ENCODE peak calls at places on chromosome 20, in seven cellular contexts. One of them, this sample, is unnamed.

GRCh38 chr20:36569847-36570429 is 3.5 kb upstream of the TGIF2 start:
- DNase-seq in NCI-H187 treated with DMSO at 0.1 percent for 48 hours: no peak
- DNase-seq in AG09309: no peak
- DNase-seq in uterus: no peak
- DNase-seq in T-helper 2 cell: no peak
- DNase-seq in T-cell: no peak
- DNase-seq in naive B cell: no peak
- DNase-seq in this sample: peak; percentile 46

GRCh38 chr20:63625771-63626423 is 1.0 kb downstream of the GMEB2 start:
- DNase-seq in naive B cell: peak; percentile 37
- DNase-seq in T-cell: no peak
- DNase-seq in AG09309: no peak
- DNase-seq in T-helper 2 cell: peak; percentile 54
- DNase-seq in uterus: no peak
- DNase-seq in NCI-H187 treated with DMSO at 0.1 percent for 48 hours: no peak
- DNase-seq in this sample: peak; percentile 35

GRCh38 chr20:9280654-9281053 is 211.8 kb downstream of the PLCB4 start:
- DNase-seq in T-helper 2 cell: no peak
- DNase-seq in NCI-H187 treated with DMSO at 0.1 percent for 48 hours: no peak
- DNase-seq in uterus: no peak
- DNase-seq in naive B cell: no peak
- DNase-seq in AG09309: peak; percentile 40
- DNase-seq in T-cell: no peak
- DNase-seq in this sample: no peak

GRCh38 chr20:36613974-36614373 is 8.4 kb downstream of the RAB5IF start:
- DNase-seq in T-helper 2 cell: no peak
- DNase-seq in NCI-H187 treated with DMSO at 0.1 percent for 48 hours: no peak
- DNase-seq in naive B cell: no peak
- DNase-seq in AG09309: no peak
- DNase-seq in uterus: no peak
- DNase-seq in T-cell: no peak
- DNase-seq in this sample: no peak

GRCh38 chr20:44600301-44600700 is 17.9 kb downstream of the PKIG start:
- DNase-seq in T-helper 2 cell: no peak
- DNase-seq in AG09309: no peak
- DNase-seq in naive B cell: no peak
- DNase-seq in T-cell: no peak
- DNase-seq in uterus: no peak
- DNase-seq in NCI-H187 treated with DMSO at 0.1 percent for 48 hours: no peak
- DNase-seq in this sample: no peak

GRCh38 chr20:31691646-31692275 is 30.9 kb downstream of the BCL2L1 start:
- DNase-seq in uterus: no peak
- DNase-seq in AG09309: peak; percentile 52
- DNase-seq in T-helper 2 cell: no peak
- DNase-seq in naive B cell: no peak
- DNase-seq in NCI-H187 treated with DMSO at 0.1 percent for 48 hours: no peak
- DNase-seq in T-cell: no peak
- DNase-seq in this sample: no peak

GRCh38 chr20:44961868-44962267 is 1.7 kb upstream of the TOMM34 start:
- DNase-seq in NCI-H187 treated with DMSO at 0.1 percent for 48 hours: no peak
- DNase-seq in T-helper 2 cell: no peak
- DNase-seq in T-cell: no peak
- DNase-seq in AG09309: no peak
- DNase-seq in naive B cell: no peak
- DNase-seq in uterus: no peak
- DNase-seq in this sample: peak; percentile 50

GRCh38 chr20:31856516-31856915 is 11.1 kb upstream of the FOXS1 start:
- DNase-seq in T-cell: no peak
- DNase-seq in naive B cell: no peak
- DNase-seq in uterus: no peak
- DNase-seq in AG09309: no peak
- DNase-seq in NCI-H187 treated with DMSO at 0.1 percent for 48 hours: no peak
- DNase-seq in T-helper 2 cell: no peak
- DNase-seq in this sample: no peak

GRCh38 chr20:62381202-62381797 is 5.6 kb upstream of the RPS21 start:
- DNase-seq in NCI-H187 treated with DMSO at 0.1 percent for 48 hours: no peak
- DNase-seq in naive B cell: no peak
- DNase-seq in T-cell: no peak
- DNase-seq in AG09309: no peak
- DNase-seq in uterus: peak; percentile 49
- DNase-seq in T-helper 2 cell: no peak
- DNase-seq in this sample: peak; percentile 76

GRCh38 chr20:13430346-13431002 is 208.3 kb downstream of the TASP1 start:
- DNase-seq in AG09309: no peak
- DNase-seq in T-cell: no peak
- DNase-seq in NCI-H187 treated with DMSO at 0.1 percent for 48 hours: no peak
- DNase-seq in uterus: no peak
- DNase-seq in naive B cell: no peak
- DNase-seq in T-helper 2 cell: peak; percentile 66
- DNase-seq in this sample: no peak

GRCh38 chr20:21682576-21682975 is 22.9 kb upstream of the PAX1 start:
- DNase-seq in uterus: no peak
- DNase-seq in naive B cell: no peak
- DNase-seq in T-cell: no peak
- DNase-seq in NCI-H187 treated with DMSO at 0.1 percent for 48 hours: no peak
- DNase-seq in T-helper 2 cell: no peak
- DNase-seq in AG09309: no peak
- DNase-seq in this sample: no peak

GRCh38 chr20:36153754-36154695 is 515 bp upstream of the EPB41L1 start:
- DNase-seq in uterus: peak; percentile 88
- DNase-seq in T-helper 2 cell: peak; percentile 21
- DNase-seq in NCI-H187 treated with DMSO at 0.1 percent for 48 hours: no peak
- DNase-seq in naive B cell: no peak
- DNase-seq in AG09309: no peak
- DNase-seq in T-cell: peak; percentile 13
- DNase-seq in this sample: peak; percentile 64

GRCh38 chr20:1301031-1301529 is 27.9 kb downstream of the SDCBP2 start:
- DNase-seq in T-helper 2 cell: peak; percentile 85
- DNase-seq in NCI-H187 treated with DMSO at 0.1 percent for 48 hours: no peak
- DNase-seq in naive B cell: no peak
- DNase-seq in T-cell: no peak
- DNase-seq in uterus: no peak
- DNase-seq in AG09309: peak; percentile 7
- DNase-seq in this sample: peak; percentile 63

GRCh38 chr20:63977392-63978276 is 1.8 kb downstream of the SAMD10 start:
- DNase-seq in NCI-H187 treated with DMSO at 0.1 percent for 48 hours: no peak
- DNase-seq in T-cell: peak; percentile 42
- DNase-seq in T-helper 2 cell: peak; percentile 81
- DNase-seq in naive B cell: no peak
- DNase-seq in AG09309: no peak
- DNase-seq in uterus: no peak
- DNase-seq in this sample: peak; percentile 40

GRCh38 chr20:51958636-51959542 is 156.6 kb upstream of the SALL4 start:
- DNase-seq in NCI-H187 treated with DMSO at 0.1 percent for 48 hours: no peak
- DNase-seq in uterus: no peak
- DNase-seq in T-helper 2 cell: no peak
- DNase-seq in T-cell: no peak
- DNase-seq in AG09309: no peak
- DNase-seq in naive B cell: no peak
- DNase-seq in this sample: peak; percentile 13

GRCh38 chr20:50534567-50534966 is 24.4 kb downstream of the PTPN1 start:
- DNase-seq in T-helper 2 cell: no peak
- DNase-seq in naive B cell: no peak
- DNase-seq in uterus: no peak
- DNase-seq in AG09309: peak; percentile 75
- DNase-seq in NCI-H187 treated with DMSO at 0.1 percent for 48 hours: no peak
- DNase-seq in T-cell: no peak
- DNase-seq in this sample: no peak

GRCh38 chr20:25346349-25346748 is 44.3 kb downstream of the ABHD12 start:
- DNase-seq in NCI-H187 treated with DMSO at 0.1 percent for 48 hours: no peak
- DNase-seq in naive B cell: no peak
- DNase-seq in T-helper 2 cell: peak; percentile 43
- DNase-seq in AG09309: no peak
- DNase-seq in T-cell: peak; percentile 20
- DNase-seq in uterus: no peak
- DNase-seq in this sample: no peak

GRCh38 chr20:25042531-25043498 is 15.1 kb downstream of the ACSS1 start:
- DNase-seq in NCI-H187 treated with DMSO at 0.1 percent for 48 hours: no peak
- DNase-seq in naive B cell: peak; percentile 82
- DNase-seq in T-helper 2 cell: peak; percentile 82
- DNase-seq in AG09309: no peak
- DNase-seq in uterus: no peak
- DNase-seq in T-cell: peak; percentile 55
- DNase-seq in this sample: no peak

GRCh38 chr20:5776074-5776473 is 25.9 kb downstream of the SHLD1 start:
- DNase-seq in NCI-H187 treated with DMSO at 0.1 percent for 48 hours: no peak
- DNase-seq in T-cell: no peak
- DNase-seq in naive B cell: no peak
- DNase-seq in uterus: no peak
- DNase-seq in T-helper 2 cell: no peak
- DNase-seq in AG09309: no peak
- DNase-seq in this sample: no peak

GRCh38 chr20:62887147-62887859 is 25.7 kb upstream of the TCFL5 start:
- DNase-seq in NCI-H187 treated with DMSO at 0.1 percent for 48 hours: no peak
- DNase-seq in AG09309: peak; percentile 71
- DNase-seq in uterus: no peak
- DNase-seq in naive B cell: no peak
- DNase-seq in T-cell: peak; percentile 51
- DNase-seq in T-helper 2 cell: peak; percentile 44
- DNase-seq in this sample: peak; percentile 93

GRCh38 chr20:50865591-50865990 is 65.6 kb downstream of the ADNP start:
- DNase-seq in NCI-H187 treated with DMSO at 0.1 percent for 48 hours: no peak
- DNase-seq in AG09309: no peak
- DNase-seq in T-cell: no peak
- DNase-seq in uterus: no peak
- DNase-seq in naive B cell: no peak
- DNase-seq in T-helper 2 cell: no peak
- DNase-seq in this sample: no peak

GRCh38 chr20:58494923-58495622 is 20.1 kb downstream of the APCDD1L start:
- DNase-seq in T-helper 2 cell: no peak
- DNase-seq in uterus: no peak
- DNase-seq in AG09309: no peak
- DNase-seq in T-cell: no peak
- DNase-seq in NCI-H187 treated with DMSO at 0.1 percent for 48 hours: no peak
- DNase-seq in naive B cell: no peak
- DNase-seq in this sample: no peak

GRCh38 chr20:46343358-46344357 is 35.4 kb upstream of the CDH22 start:
- DNase-seq in NCI-H187 treated with DMSO at 0.1 percent for 48 hours: no peak
- DNase-seq in AG09309: no peak
- DNase-seq in naive B cell: no peak
- DNase-seq in T-cell: no peak
- DNase-seq in T-helper 2 cell: no peak
- DNase-seq in uterus: no peak
- DNase-seq in this sample: no peak

GRCh38 chr20:51573576-51574243 is 31.2 kb upstream of the NFATC2 start:
- DNase-seq in uterus: no peak
- DNase-seq in NCI-H187 treated with DMSO at 0.1 percent for 48 hours: no peak
- DNase-seq in naive B cell: no peak
- DNase-seq in T-helper 2 cell: no peak
- DNase-seq in T-cell: no peak
- DNase-seq in AG09309: no peak
- DNase-seq in this sample: peak; percentile 30

GRCh38 chr20:36150847-36151539 is 3.5 kb upstream of the EPB41L1 start:
- DNase-seq in uterus: no peak
- DNase-seq in AG09309: no peak
- DNase-seq in T-cell: no peak
- DNase-seq in NCI-H187 treated with DMSO at 0.1 percent for 48 hours: no peak
- DNase-seq in T-helper 2 cell: no peak
- DNase-seq in naive B cell: no peak
- DNase-seq in this sample: no peak

GRCh38 chr20:19750207-19750606 is 7.9 kb upstream of the RIN2 start:
- DNase-seq in AG09309: no peak
- DNase-seq in T-cell: no peak
- DNase-seq in uterus: no peak
- DNase-seq in NCI-H187 treated with DMSO at 0.1 percent for 48 hours: no peak
- DNase-seq in naive B cell: no peak
- DNase-seq in T-helper 2 cell: no peak
- DNase-seq in this sample: no peak

GRCh38 chr20:10115021-10115420 is 80.2 kb downstream of the ANKEF1 start:
- DNase-seq in T-helper 2 cell: peak; percentile 35
- DNase-seq in naive B cell: no peak
- DNase-seq in NCI-H187 treated with DMSO at 0.1 percent for 48 hours: no peak
- DNase-seq in AG09309: peak; percentile 70
- DNase-seq in uterus: no peak
- DNase-seq in T-cell: no peak
- DNase-seq in this sample: no peak

GRCh38 chr20:32149566-32150170 is 40.2 kb downstream of the TM9SF4 start:
- DNase-seq in T-cell: no peak
- DNase-seq in naive B cell: no peak
- DNase-seq in AG09309: no peak
- DNase-seq in NCI-H187 treated with DMSO at 0.1 percent for 48 hours: no peak
- DNase-seq in uterus: no peak
- DNase-seq in T-helper 2 cell: no peak
- DNase-seq in this sample: no peak

GRCh38 chr20:53136473-53136872 is 164.3 kb downstream of the TSHZ2 start:
- DNase-seq in NCI-H187 treated with DMSO at 0.1 percent for 48 hours: no peak
- DNase-seq in T-cell: no peak
- DNase-seq in T-helper 2 cell: no peak
- DNase-seq in naive B cell: no peak
- DNase-seq in uterus: no peak
- DNase-seq in AG09309: no peak
- DNase-seq in this sample: no peak

GRCh38 chr20:19205999-19206398 is 6.4 kb upstream of the SLC24A3 start:
- DNase-seq in AG09309: no peak
- DNase-seq in naive B cell: peak; percentile 33
- DNase-seq in uterus: peak; percentile 73
- DNase-seq in T-helper 2 cell: peak; percentile 41
- DNase-seq in T-cell: peak; percentile 31
- DNase-seq in NCI-H187 treated with DMSO at 0.1 percent for 48 hours: no peak
- DNase-seq in this sample: peak; percentile 71

GRCh38 chr20:13009682-13010406 is 1.1 kb downstream of the SPTLC3 start:
- DNase-seq in NCI-H187 treated with DMSO at 0.1 percent for 48 hours: no peak
- DNase-seq in T-cell: no peak
- DNase-seq in naive B cell: peak; percentile 53
- DNase-seq in uterus: peak; percentile 49
- DNase-seq in AG09309: peak; percentile 78
- DNase-seq in T-helper 2 cell: peak; percentile 5
- DNase-seq in this sample: peak; percentile 56

GRCh38 chr20:19415786-19416185 is 203.3 kb downstream of the SLC24A3 start:
- DNase-seq in T-helper 2 cell: no peak
- DNase-seq in T-cell: no peak
- DNase-seq in AG09309: no peak
- DNase-seq in naive B cell: no peak
- DNase-seq in uterus: no peak
- DNase-seq in NCI-H187 treated with DMSO at 0.1 percent for 48 hours: no peak
- DNase-seq in this sample: no peak

GRCh38 chr20:6469695-6470094 is 297.8 kb upstream of the BMP2 start:
- DNase-seq in NCI-H187 treated with DMSO at 0.1 percent for 48 hours: no peak
- DNase-seq in uterus: no peak
- DNase-seq in T-helper 2 cell: no peak
- DNase-seq in T-cell: no peak
- DNase-seq in AG09309: no peak
- DNase-seq in naive B cell: no peak
- DNase-seq in this sample: no peak

GRCh38 chr20:53918949-53919361 is 151.4 kb downstream of the BCAS1 start:
- DNase-seq in AG09309: no peak
- DNase-seq in uterus: no peak
- DNase-seq in naive B cell: no peak
- DNase-seq in NCI-H187 treated with DMSO at 0.1 percent for 48 hours: no peak
- DNase-seq in T-helper 2 cell: no peak
- DNase-seq in T-cell: no peak
- DNase-seq in this sample: no peak

GRCh38 chr20:31693987-31694661 is 28.5 kb downstream of the BCL2L1 start:
- DNase-seq in T-helper 2 cell: no peak
- DNase-seq in NCI-H187 treated with DMSO at 0.1 percent for 48 hours: no peak
- DNase-seq in naive B cell: no peak
- DNase-seq in uterus: no peak
- DNase-seq in AG09309: no peak
- DNase-seq in T-cell: no peak
- DNase-seq in this sample: no peak

This sample was measured in dermis blood vessel endothelial cell.